ENCODE peak calls at places on chromosomes 16 and 17, in four cellular contexts. M, Q, I and C are unnamed samples.

GRCh38 chr16:58027341-58028167 is 2.0 kb downstream of the MMP15 start:
- DNase-seq in M (no peak), Q (no peak), I (no peak), C (no peak)

GRCh38 chr17:36482611-36483504 is 3.6 kb upstream of the ZNHIT3 start:
- DNase-seq in I (peak), M (peak), Q (peak), C (peak)

GRCh38 chr16:17773698-17774101 is 302.9 kb upstream of the XYLT1 start:
- DNase-seq in I (peak), Q (no peak), M (no peak), C (no peak)

GRCh38 chr16:73299349-73299748 is 251.4 kb upstream of the ZFHX3 start:
- DNase-seq in M (no peak), I (no peak), Q (no peak), C (no peak)

GRCh38 chr17:34173221-34173620 is 81.9 kb upstream of the CCL2 start:
- DNase-seq in M (no peak), Q (no peak), I (peak), C (no peak)

GRCh38 chr17:19343256-19343630 is 19.3 kb downstream of the B9D1 start:
- DNase-seq in Q (no peak), I (no peak), M (no peak), C (no peak)

GRCh38 chr17:39794249-39794970 is 56.7 kb downstream of the GRB7 start:
- DNase-seq in M (no peak), Q (no peak), I (no peak), C (no peak)

GRCh38 chr17:29241015-29241963 is 5.4 kb upstream of the CRYBA1 start:
- DNase-seq in I (peak), Q (no peak), M (no peak), C (no peak)

GRCh38 chr16:71357681-71358080 is 842 bp upstream of the CALB2 start:
- DNase-seq in M (peak), I (no peak), Q (no peak), C (no peak)

GRCh38 chr17:76273923-76274558 is 8.9 kb downstream of the UBALD2 start:
- DNase-seq in I (no peak), M (no peak), Q (no peak), C (no peak)

GRCh38 chr17:64148017-64148631 is 18.2 kb upstream of the ERN1 start:
- DNase-seq in Q (no peak), M (no peak), I (peak), C (no peak)

GRCh38 chr16:30567160-30567990 is 4.1 kb downstream of the ZNF688 start:
- DNase-seq in Q (peak), I (peak), M (no peak), C (peak)

GRCh38 chr17:15157051-15157450 is 108.1 kb downstream of the PMP22 start:
- DNase-seq in M (no peak), Q (no peak), I (peak), C (no peak)

GRCh38 chr17:48551206-48551597 is 6.3 kb upstream of the HOXB2 start:
- DNase-seq in Q (no peak), M (no peak), I (no peak), C (no peak)

GRCh38 chr17:33871720-33872535 is 383.2 kb upstream of the CCL2 start:
- DNase-seq in I (no peak), Q (no peak), M (no peak), C (no peak)

GRCh38 chr17:37847811-37848331 is 76.3 kb upstream of the TBC1D3K start:
- DNase-seq in I (no peak), M (no peak), Q (no peak), C (no peak)

GRCh38 chr17:73203135-73203787 is 10.4 kb downstream of the COG1 start:
- DNase-seq in Q (no peak), M (peak), I (peak), C (no peak)

GRCh38 chr17:73600103-73600871 is 44.0 kb downstream of the SDK2 start:
- DNase-seq in M (no peak), Q (no peak), I (no peak), C (no peak)

GRCh38 chr17:45129426-45129939 is 2.8 kb downstream of the PLCD3 start:
- DNase-seq in Q (no peak), M (no peak), I (no peak), C (no peak)

GRCh38 chr16:50067290-50067853 is 1.6 kb downstream of the HEATR3 start:
- DNase-seq in M (no peak), I (peak), Q (no peak), C (no peak)

GRCh38 chr17:38749222-38750043 is 1.3 kb upstream of the PCGF2 start:
- DNase-seq in I (peak), Q (no peak), M (peak), C (no peak)

GRCh38 chr16:87895641-87896141 is 26.4 kb upstream of the SLC7A5 start:
- DNase-seq in M (no peak), I (no peak), Q (peak), C (peak)

GRCh38 chr17:39015546-39015935 is 48.3 kb upstream of the FBXO47 start:
- DNase-seq in Q (no peak), I (no peak), M (no peak), C (no peak)

GRCh38 chr17:74282587-74283370 is 8.7 kb downstream of the DNAI2 start:
- DNase-seq in Q (peak), M (no peak), I (no peak), C (no peak)

GRCh38 chr16:68065716-68066305 is 19.4 kb upstream of the NFATC3 start:
- DNase-seq in Q (no peak), I (peak), M (no peak), C (no peak)

GRCh38 chr16:76335187-76335974 is 58.2 kb downstream of the CNTNAP4 start:
- DNase-seq in M (no peak), I (peak), Q (no peak), C (no peak)

GRCh38 chr16:10206215-10206614 is 24.0 kb upstream of the GRIN2A start:
- DNase-seq in Q (no peak), M (no peak), I (no peak), C (no peak)

GRCh38 chr17:45700171-45701090 is 83.7 kb upstream of the CRHR1 start:
- DNase-seq in M (no peak), I (no peak), Q (no peak), C (no peak)

GRCh38 chr17:81651692-81652091 is 4.7 kb downstream of the PDE6G start:
- DNase-seq in Q (no peak), M (no peak), I (peak), C (no peak)

GRCh38 chr17:78925662-78926555 is 722 bp upstream of the TIMP2 start:
- DNase-seq in Q (no peak), I (peak), M (no peak), C (no peak)